ENCODE peak calls at places on chromosome 11, in nine cellular contexts. X is transverse colon, O is sigmoid colon, L is K562, E is vagina, D is stomach, Z is HCT116, R is endothelial cell of umbilical vein, S is GM12891. F is an unnamed sample.

GRCh38 chr11:104222464-104222863 is 58.5 kb upstream of the PDGFD start:
- DNase-seq in Z (no peak), R (no peak), S (no peak), X (no peak), L (no peak), O (no peak), D (no peak), E (no peak), F (no peak)

GRCh38 chr11:102240502-102240901 is 76.8 kb upstream of the BIRC3 start:
- DNase-seq in L (no peak), D (no peak), S (no peak), R (no peak), O (no peak), Z (no peak), X (no peak), E (no peak), F (no peak)

GRCh38 chr11:134573857-134574256 is 161.8 kb upstream of the B3GAT1 start:
- DNase-seq in O (peak), S (no peak), R (no peak), X (no peak), E (peak), Z (no peak), L (no peak), D (no peak), F (no peak)

GRCh38 chr11:44749160-44749559 is 22.4 kb downstream of the TSPAN18 start:
- DNase-seq in X (no peak), D (no peak), S (no peak), E (no peak), Z (no peak), L (no peak), O (no peak), R (no peak), F (no peak)

GRCh38 chr11:1390603-1391164 is 950 bp downstream of the BRSK2 start:
- DNase-seq in O (no peak), D (no peak), Z (no peak), L (no peak), S (no peak), E (no peak), R (no peak), X (no peak), F (no peak)

GRCh38 chr11:1779806-1780699 is 16.3 kb upstream of the CTSD start:
- DNase-seq in R (no peak), L (no peak), Z (no peak), D (no peak), O (peak), S (no peak), X (no peak), E (no peak), F (no peak)

GRCh38 chr11:5937868-5938602 is 4.0 kb upstream of the OR56A3 start:
- DNase-seq in R (no peak), E (no peak), L (no peak), X (no peak), S (no peak), O (no peak), Z (no peak), D (no peak), F (no peak)

GRCh38 chr11:57566035-57566504 is 1.4 kb downstream of the UBE2L6 start:
- DNase-seq in O (no peak), Z (no peak), D (peak), S (peak), L (no peak), E (no peak), X (peak), R (peak), F (no peak)

GRCh38 chr11:115215694-115216615 is 288.3 kb downstream of the CADM1 start:
- DNase-seq in O (no peak), D (no peak), Z (no peak), X (no peak), E (no peak), L (no peak), R (no peak), S (no peak), F (no peak)

GRCh38 chr11:46348566-46348981 is 1.3 kb downstream of the DGKZ start:
- DNase-seq in S (no peak), O (no peak), E (no peak), Z (no peak), L (no peak), X (peak), D (no peak), R (no peak), F (no peak)

GRCh38 chr11:133928628-133929059 is 28.1 kb downstream of the IGSF9B start:
- DNase-seq in D (peak), R (no peak), Z (no peak), S (no peak), E (no peak), O (no peak), X (no peak), L (no peak), F (no peak)

GRCh38 chr11:56950510-56950909 is 38.2 kb upstream of the OR5AK2 start:
- DNase-seq in E (no peak), O (no peak), R (no peak), Z (no peak), D (no peak), X (no peak), L (no peak), S (no peak), F (no peak)

GRCh38 chr11:60748821-60749220 is 7.8 kb upstream of the MS4A15 start:
- DNase-seq in R (no peak), Z (no peak), L (no peak), E (no peak), D (no peak), S (no peak), X (no peak), O (no peak), F (no peak)

GRCh38 chr11:76787911-76788596 is 4.9 kb downstream of the TSKU start:
- DNase-seq in L (peak), O (peak), S (no peak), X (peak), E (no peak), R (no peak), D (no peak), Z (peak), F (no peak)

GRCh38 chr11:5366856-5367255 is 15.5 kb downstream of the OR51B6 start:
- DNase-seq in R (no peak), E (no peak), Z (no peak), O (no peak), L (no peak), D (no peak), X (no peak), S (no peak), F (no peak)

GRCh38 chr11:14422052-14422813 is 63.2 kb upstream of the RRAS2 start:
- DNase-seq in L (peak), X (peak), R (peak), O (peak), D (peak), E (peak), S (no peak), Z (peak), F (no peak)
- TF ChIP-seq POLR2AphosphoS5 in L (peak), X (peak), R (peak), O (peak), D (peak), E (peak), S (no peak), Z (no peak), F (no peak)

GRCh38 chr11:34438529-34439507 is at the start of gene CAT:
- DNase-seq in D (peak), E (peak), S (peak), X (peak), L (peak), O (peak), R (peak), Z (peak), F (peak)
- TF ChIP-seq POLR2A in D (no peak), E (no peak), S (peak), X (peak), L (peak), O (no peak), R (peak), Z (peak), F (peak)

GRCh38 chr11:130314749-130315285 is at the start of gene ZBTB44:
- DNase-seq in L (peak), E (peak), D (peak), O (peak), Z (peak), R (peak), S (peak), X (peak), F (peak)
- TF ChIP-seq POLR2AphosphoS5 in L (peak), E (peak), D (peak), O (peak), Z (peak), R (no peak), S (no peak), X (peak), F (peak)

DNA sequence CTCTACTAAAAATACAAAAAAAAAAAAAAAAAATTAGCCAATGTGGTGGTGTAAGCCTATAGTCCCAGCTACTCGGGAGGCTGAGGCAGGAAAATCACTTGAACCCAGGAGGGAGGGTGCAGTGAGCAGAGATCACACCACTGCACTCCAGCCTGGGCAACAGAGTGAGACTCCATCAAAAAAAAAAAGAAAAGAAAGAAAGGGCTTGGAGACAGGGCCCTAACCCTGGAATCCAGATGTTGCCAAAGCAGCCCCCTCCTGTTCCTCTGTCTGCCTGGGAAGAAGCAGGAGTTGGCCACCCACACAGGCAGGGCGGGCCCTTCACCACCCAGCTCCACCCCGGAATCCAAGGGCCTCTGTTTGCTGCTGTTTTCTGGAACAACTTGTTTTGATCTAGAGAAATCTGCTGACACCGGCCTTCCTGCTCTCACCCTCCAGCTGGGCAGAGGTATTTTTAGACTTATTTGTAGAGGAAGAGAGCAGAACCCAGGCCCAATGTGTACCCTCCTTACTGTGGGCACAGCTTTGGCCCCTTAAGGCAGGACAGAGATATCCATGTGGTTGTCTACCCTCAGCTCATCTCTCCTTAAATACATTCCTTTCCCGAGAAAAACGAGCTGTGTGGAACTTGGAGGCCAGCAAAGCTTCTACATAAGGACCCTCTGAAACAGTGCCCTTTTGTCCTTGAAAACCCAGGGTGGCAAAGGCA is 2.7 kb upstream of the NEAT1 start:
- DNase-seq in E (peak), Z (peak), O (peak), X (peak), D (peak), L (peak), S (no peak), R (peak), F (no peak)
- TF ChIP-seq POLR2A in E (no peak), Z (no peak), O (peak), X (peak), D (no peak), L (peak), S (no peak), R (peak), F (peak)

DNA sequence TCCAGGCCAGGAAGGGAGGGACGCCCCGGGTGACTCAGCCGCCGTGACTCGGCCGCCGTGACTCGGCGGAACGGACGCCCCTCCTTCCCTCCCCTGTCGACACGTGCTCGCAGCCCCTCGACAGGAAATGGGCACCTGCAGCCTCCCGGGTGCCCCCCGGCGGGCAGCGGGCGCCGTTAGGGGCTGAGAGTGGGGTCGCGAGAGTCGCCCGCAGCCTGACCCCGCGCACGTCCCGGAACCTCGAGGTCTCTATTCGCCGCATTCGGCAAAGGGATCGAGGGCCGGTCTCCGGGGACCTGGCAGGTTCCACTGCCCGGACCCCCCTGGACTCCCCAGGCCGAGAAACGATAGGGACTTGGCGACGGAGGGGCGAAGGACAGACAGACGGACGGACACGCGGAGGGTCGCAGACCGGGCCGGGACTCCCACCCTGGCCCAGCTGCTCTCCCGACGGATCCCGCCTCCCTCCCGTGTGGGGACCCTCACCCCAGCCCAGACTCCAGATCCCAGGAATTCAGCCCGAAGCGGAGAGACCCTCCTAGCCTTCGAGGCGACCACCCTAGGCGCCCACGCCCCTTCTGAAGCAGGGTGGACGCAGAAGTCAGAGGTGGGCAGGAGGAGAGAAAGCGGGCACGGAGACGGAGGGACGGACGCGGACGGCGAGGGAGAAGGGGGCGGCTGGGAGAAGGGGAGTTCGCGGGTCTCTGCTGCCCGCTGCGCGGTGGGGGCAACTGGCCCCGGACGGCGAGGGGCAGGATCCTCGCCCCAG is 648 bp downstream of the FOSL1 start:
- DNase-seq in D (peak), L (peak), X (peak), S (peak), O (peak), Z (no peak), E (no peak), R (peak), F (no peak)
- TF ChIP-seq POLR2AphosphoS5 in D (peak), L (peak), X (peak), S (no peak), O (peak), Z (no peak), E (peak), R (peak), F (no peak)

GRCh38 chr11:121463689-121464335 is 11.0 kb upstream of the SORL1-AS1 start:
- DNase-seq in S (no peak), O (no peak), X (no peak), Z (no peak), E (no peak), R (no peak), L (no peak), D (no peak), F (no peak)

GRCh38 chr11:121466063-121466794 is 13.5 kb upstream of the SORL1-AS1 start:
- DNase-seq in E (no peak), Z (peak), X (peak), D (peak), L (no peak), O (peak), R (no peak), S (no peak), F (no peak)

GRCh38 chr11:121461843-121462242 is 9.1 kb upstream of the SORL1-AS1 start:
- DNase-seq in S (no peak), Z (no peak), O (no peak), R (no peak), L (no peak), D (no peak), X (no peak), E (no peak), F (no peak)

GRCh38 chr11:121465709-121466062 is 12.9 kb upstream of the SORL1-AS1 start:
- DNase-seq in L (no peak), Z (no peak), S (no peak), E (no peak), D (no peak), X (peak), R (no peak), O (no peak), F (no peak)

DNA sequence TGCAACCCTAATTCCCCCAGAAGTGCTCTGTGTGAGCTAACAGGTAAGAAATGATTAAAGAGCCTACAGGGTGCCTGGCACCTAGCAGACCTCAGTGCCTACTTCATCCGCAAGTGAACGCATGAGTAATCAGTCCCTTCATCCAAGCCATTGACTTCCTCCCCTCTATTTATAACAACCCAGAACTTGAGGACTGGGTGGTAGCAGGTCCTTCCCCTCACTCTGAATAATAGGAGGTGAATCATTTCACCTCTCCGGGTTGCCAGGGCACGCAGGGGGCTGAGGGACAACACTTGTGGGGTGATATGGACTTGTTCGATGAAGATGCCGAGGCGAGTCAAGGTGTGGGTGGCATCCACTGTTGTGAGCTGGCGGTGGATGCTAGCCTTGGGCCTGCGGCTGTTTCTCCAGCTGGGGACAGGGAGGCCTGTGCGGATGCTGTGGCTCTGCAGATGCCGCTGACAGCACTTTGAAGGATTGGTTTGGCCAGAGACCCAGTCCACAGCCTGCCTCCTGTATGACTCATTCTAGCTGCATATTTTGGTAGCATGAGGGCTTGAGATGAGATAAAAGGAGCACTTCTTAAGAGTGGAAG is 11.7 kb upstream of the SORL1-AS1 start:
- DNase-seq in S (no peak), L (no peak), Z (peak), D (no peak), X (peak), O (peak), R (peak), E (no peak), F (peak)
- TF ChIP-seq POLR2A in S (peak), L (no peak), Z (no peak), D (no peak), X (no peak), O (no peak), R (no peak), E (no peak), F (no peak)

GRCh38 chr11:117421471-117421870 is 93.8 kb downstream of the CEP164 start:
- DNase-seq in S (no peak), R (no peak), L (no peak), Z (no peak), E (no peak), O (peak), D (peak), X (no peak), F (no peak)
- TF ChIP-seq POLR2AphosphoS5 in S (no peak), R (no peak), L (no peak), Z (no peak), E (no peak), O (no peak), D (no peak), X (no peak), F (no peak)

GRCh38 chr11:19715373-19715772 is 2.7 kb downstream of the NAV2 start:
- DNase-seq in E (no peak), S (no peak), D (no peak), Z (no peak), L (no peak), R (peak), O (no peak), X (no peak), F (no peak)
- TF ChIP-seq POLR2A in E (no peak), S (no peak), D (no peak), Z (no peak), L (no peak), R (no peak), O (no peak), X (no peak), F (no peak)

GRCh38 chr11:64230985-64231365 is 627 bp downstream of the DNAJC4 start:
- DNase-seq in Z (no peak), S (no peak), D (no peak), L (no peak), E (no peak), X (no peak), R (no peak), O (no peak), F (no peak)

GRCh38 chr11:64229959-64230208 is 464 bp upstream of the DNAJC4 start:
- DNase-seq in D (no peak), Z (no peak), X (no peak), O (no peak), S (no peak), L (no peak), E (no peak), R (no peak), F (no peak)

GRCh38 chr11:64231536-64231935 is 1.2 kb downstream of the DNAJC4 start:
- DNase-seq in R (no peak), X (no peak), L (peak), O (no peak), Z (no peak), D (no peak), S (no peak), E (no peak), F (no peak)

GRCh38 chr11:64229090-64229958 is 1.0 kb upstream of the DNAJC4 start:
- DNase-seq in E (no peak), D (no peak), S (no peak), X (peak), R (no peak), L (no peak), Z (no peak), O (no peak), F (no peak)

DNA sequence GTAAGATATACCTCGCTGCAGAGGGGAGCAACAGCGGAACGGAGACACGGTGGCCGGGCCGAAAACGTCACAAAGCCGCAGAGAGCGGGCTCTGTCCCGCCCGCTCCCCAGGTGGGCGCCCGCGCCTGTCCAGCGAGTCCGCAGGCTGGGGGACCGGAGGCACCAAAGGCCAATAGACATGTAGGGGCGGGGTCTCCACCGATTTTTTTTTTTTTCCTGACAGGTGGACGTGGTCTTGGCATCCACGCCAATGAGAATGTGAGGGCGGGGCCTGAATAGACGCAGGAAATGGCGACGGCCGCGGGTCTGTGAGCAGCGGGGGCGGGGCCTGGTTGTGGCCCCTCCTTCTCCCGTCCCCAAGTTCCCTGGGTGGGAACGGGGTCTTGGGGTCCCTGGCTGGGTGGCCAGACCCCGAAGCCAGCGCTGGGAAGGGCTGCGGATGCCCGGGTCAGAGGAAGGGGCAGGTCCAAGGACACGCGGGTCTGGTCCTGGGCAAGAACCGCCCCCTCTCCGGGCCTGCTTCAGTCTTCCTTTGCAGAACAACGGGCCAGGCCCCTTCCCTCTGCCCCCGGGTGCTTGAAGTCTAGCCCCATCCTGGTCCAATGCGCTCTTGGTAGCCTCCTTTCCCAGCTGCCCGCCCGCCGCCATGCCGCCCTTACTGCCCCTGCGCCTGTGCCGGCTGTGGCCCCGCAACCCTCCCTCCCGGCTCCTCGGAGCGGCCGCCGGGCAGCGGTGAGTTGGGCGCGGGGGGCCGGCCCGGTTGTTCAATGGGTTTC is at the start of gene DNAJC4:
- DNase-seq in L (peak), R (peak), O (peak), Z (peak), D (peak), E (no peak), X (peak), S (peak), F (peak)
- TF ChIP-seq POLR2AphosphoS5 in L (peak), R (peak), O (peak), Z (peak), D (peak), E (peak), X (peak), S (peak), F (peak)